ENCODE peak calls at places on chromosome 1, in five cellular contexts. P is left ventricle myocardium inferior, H is body of pancreas, G is lung, Q is GM12865. X is an unnamed sample.

GRCh38 chr1:145963218-145964019 is 956 bp downstream of the ANKRD34A start:
- DNase-seq in Q (no peak), P (no peak), H (no peak), G (no peak), X (no peak)

GRCh38 chr1:32650752-32651460 is at the start of gene RBBP4:
- DNase-seq in G (peak), Q (peak), H (peak), P (peak), X (peak)

GRCh38 chr1:70667771-70668170 is 256.7 kb downstream of the CTH start:
- DNase-seq in G (peak), Q (no peak), H (peak), P (no peak), X (no peak)

GRCh38 chr1:223110963-223111362 is 32.1 kb downstream of the TLR5 start:
- DNase-seq in H (no peak), P (no peak), Q (no peak), G (no peak), X (no peak)

GRCh38 chr1:155961937-155962336 is 16.4 kb downstream of the ARHGEF2 start:
- DNase-seq in P (peak), Q (peak), H (no peak), G (peak), X (no peak)

GRCh38 chr1:172914517-172915144 is 136.1 kb downstream of the TNFSF18 start:
- DNase-seq in P (no peak), Q (no peak), G (no peak), H (no peak), X (no peak)

GRCh38 chr1:115457295-115457694 is 119.2 kb upstream of the NGF start:
- DNase-seq in Q (no peak), H (no peak), G (no peak), P (no peak), X (no peak)

GRCh38 chr1:199550384-199551067 is 477.0 kb upstream of the NR5A2 start:
- DNase-seq in G (no peak), P (no peak), Q (no peak), H (no peak), X (no peak)

GRCh38 chr1:163137556-163138265 is 65.0 kb downstream of the RGS5 start:
- DNase-seq in P (no peak), Q (no peak), G (no peak), H (no peak), X (no peak)

GRCh38 chr1:63590161-63590560 is 3.0 kb upstream of the PGM1 start:
- DNase-seq in G (no peak), H (peak), P (no peak), Q (no peak), X (no peak)

GRCh38 chr1:222326004-222326709 is 221.7 kb downstream of the HHIPL2 start:
- DNase-seq in Q (no peak), H (no peak), G (no peak), P (no peak), X (no peak)

GRCh38 chr1:180178511-180179161 is 24.0 kb downstream of the QSOX1 start:
- DNase-seq in H (peak), Q (peak), P (peak), G (peak), X (peak)

GRCh38 chr1:28123461-28123961 is 35.1 kb upstream of the EYA3 start:
- DNase-seq in Q (no peak), P (no peak), G (no peak), H (no peak), X (no peak)

GRCh38 chr1:70429219-70429618 is 18.2 kb downstream of the CTH start:
- DNase-seq in Q (no peak), G (no peak), H (no peak), P (no peak), X (no peak)

GRCh38 chr1:215672482-215672881 is 105.4 kb downstream of the KCTD3 start:
- DNase-seq in Q (no peak), G (no peak), P (no peak), H (no peak), X (no peak)

GRCh38 chr1:167722152-167722869 is 529 bp downstream of the MPZL1 start:
- DNase-seq in Q (no peak), H (peak), P (no peak), G (peak), X (no peak)

GRCh38 chr1:109255097-109255651 is 5.8 kb downstream of the CELSR2 start:
- DNase-seq in Q (no peak), P (no peak), H (no peak), G (no peak), X (peak)
- TF ChIP-seq CTCF in Q (no peak), P (no peak), H (no peak), G (no peak), X (no peak)

GRCh38 chr1:47004004-47004403 is 19.5 kb upstream of the CYP4X1 start:
- DNase-seq in Q (no peak), P (no peak), G (no peak), H (no peak), X (no peak)

GRCh38 chr1:46996659-46997281 is 26.7 kb upstream of the CYP4X1 start:
- DNase-seq in Q (no peak), G (no peak), H (no peak), P (no peak), X (no peak)

DNA sequence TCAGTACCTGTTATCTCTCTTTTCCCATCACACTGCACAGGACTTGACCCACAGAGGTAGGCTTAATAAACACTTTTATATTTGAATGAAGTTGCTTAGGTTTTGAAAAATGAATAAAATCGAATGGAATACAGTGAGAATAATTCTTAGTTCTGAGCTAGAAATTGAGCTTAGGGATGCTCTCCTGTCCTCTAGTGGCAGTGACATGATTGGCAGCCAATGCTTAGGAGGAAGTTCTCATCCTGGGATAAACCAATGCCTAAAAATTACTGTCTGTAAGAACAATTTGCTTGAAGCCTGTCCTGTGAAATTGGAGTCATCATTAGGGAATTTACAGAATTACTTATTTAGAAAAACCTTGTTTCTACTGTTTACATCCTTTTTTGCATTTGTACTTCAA is 21.3 kb upstream of the CYP4X1 start:
- DNase-seq in P (no peak), Q (no peak), G (no peak), H (no peak), X (no peak)
- TF ChIP-seq CTCF in P (peak), Q (peak), G (no peak), H (no peak), X (peak)

GRCh38 chr1:226207048-226207447 is 16.4 kb upstream of the MIXL1 start:
- DNase-seq in Q (no peak), H (no peak), P (no peak), G (no peak), X (no peak)
- TF ChIP-seq CTCF in Q (no peak), H (no peak), P (no peak), G (no peak), X (no peak)

GRCh38 chr1:15525043-15525958 is 1.3 kb upstream of the CASP9 start:
- DNase-seq in H (no peak), P (peak), G (no peak), Q (peak), X (no peak)

GRCh38 chr1:15526021-15526489 is 593 bp upstream of the DNAJC16 start:
- DNase-seq in G (peak), P (no peak), H (no peak), Q (no peak), X (no peak)

GRCh38 chr1:15524283-15525042 is 448 bp upstream of the CASP9 start:
- DNase-seq in G (peak), P (peak), H (peak), Q (peak), X (peak)

GRCh38 chr1:15523922-15524282 is at the start of gene CASP9:
- DNase-seq in Q (no peak), G (no peak), H (no peak), P (no peak), X (no peak)

GRCh38 chr1:15526490-15527339 is at the start of gene DNAJC16:
- DNase-seq in P (peak), Q (peak), H (peak), G (peak), X (peak)
- TF ChIP-seq CTCF in P (peak), Q (no peak), H (no peak), G (peak), X (no peak)

GRCh38 chr1:52264530-52265115 is 101.4 kb downstream of the CC2D1B start:
- DNase-seq in Q (no peak), G (no peak), P (no peak), H (no peak), X (no peak)
- TF ChIP-seq CTCF in Q (no peak), G (no peak), P (peak), H (no peak), X (no peak)

X was measured in neural crest cell.